ENCODE peak calls at places on chromosomes 4 and X, in ten cellular contexts. B, S, Q, O, D, X, J, W, E and A are unnamed samples.

GRCh38 chrX:110450050-110450449 is 91.4 kb downstream of the RTL9 start:
- DNase-seq in B (peak; percentile 17), S (peak; percentile 10), Q (no peak), O (peak; percentile 59), D (peak; percentile 73), X (peak; percentile 85), J (peak; percentile 78), W (peak; percentile 86), E (no peak), A (peak; percentile 84)

GRCh38 chr4:119284876-119285611 is 36.9 kb downstream of the FABP2 start:
- DNase-seq in B (no peak), S (no peak), Q (no peak), O (no peak), D (no peak), X (no peak), J (no peak), W (no peak), E (no peak), A (no peak)

GRCh38 chr4:179671609-179672008 is 2229.4 kb upstream of the AGA start:
- DNase-seq in B (no peak), S (no peak), Q (no peak), O (no peak), D (no peak), X (no peak), J (no peak), W (no peak), E (no peak), A (no peak)

GRCh38 chr4:142519342-142519741 is 326.8 kb downstream of the INPP4B start:
- DNase-seq in B (no peak), S (no peak), Q (no peak), O (no peak), D (no peak), X (no peak), J (no peak), W (no peak), E (no peak), A (no peak)

GRCh38 chrX:147838465-147839131 is 73.1 kb upstream of the FMR1 start:
- DNase-seq in B (no peak), S (no peak), Q (no peak), O (no peak), D (no peak), X (no peak), J (no peak), W (no peak), E (no peak), A (no peak)

GRCh38 chrX:96703816-96704215 is 19.2 kb downstream of the DIAPH2 start:
- DNase-seq in B (no peak), S (no peak), Q (no peak), O (no peak), D (no peak), X (no peak), J (no peak), W (no peak), E (no peak), A (no peak)

GRCh38 chr4:169404959-169405358 is 134.2 kb upstream of the SH3RF1 start:
- DNase-seq in B (no peak), S (no peak), Q (no peak), O (no peak), D (no peak), X (no peak), J (no peak), W (no peak), E (no peak), A (no peak)

GRCh38 chrX:31658360-31658759 is 586.5 kb upstream of the FTHL17 start:
- DNase-seq in B (no peak), S (no peak), Q (no peak), O (peak; percentile 2), D (no peak), X (no peak), J (no peak), W (no peak), E (no peak), A (no peak)

GRCh38 chr4:168615294-168615693 is 118.4 kb downstream of the PALLD start:
- DNase-seq in B (no peak), S (no peak), Q (no peak), O (no peak), D (no peak), X (no peak), J (no peak), W (no peak), E (no peak), A (no peak)

GRCh38 chrX:25175743-25176142 is 160.0 kb upstream of the ARX start:
- DNase-seq in B (no peak), S (no peak), Q (no peak), O (no peak), D (no peak), X (no peak), J (no peak), W (no peak), E (no peak), A (no peak)

GRCh38 chr4:67087897-67088296 is 457.4 kb downstream of the CENPC start:
- DNase-seq in B (no peak), S (no peak), Q (peak; percentile 21), O (no peak), D (no peak), X (peak; percentile 35), J (peak; percentile 56), W (peak; percentile 79), E (no peak), A (no peak)

GRCh38 chr4:10587697-10588096 is 96.9 kb downstream of the CLNK start:
- DNase-seq in B (no peak), S (peak; percentile 8), Q (no peak), O (no peak), D (no peak), X (no peak), J (no peak), W (no peak), E (no peak), A (no peak)

GRCh38 chr4:138761638-138762205 is 253.9 kb upstream of the NOCT start:
- DNase-seq in B (no peak), S (no peak), Q (no peak), O (no peak), D (no peak), X (no peak), J (no peak), W (no peak), E (no peak), A (no peak)

GRCh38 chr4:99847362-99847976 is 30.8 kb downstream of the DAPP1 start:
- DNase-seq in B (no peak), S (no peak), Q (peak; percentile 83), O (no peak), D (no peak), X (no peak), J (no peak), W (no peak), E (no peak), A (no peak)

GRCh38 chr4:176359590-176359989 is 39.8 kb downstream of the SPCS3 start:
- DNase-seq in B (no peak), S (no peak), Q (no peak), O (no peak), D (no peak), X (no peak), J (no peak), W (no peak), E (no peak), A (no peak)

GRCh38 chr4:108272566-108272965 is 103.8 kb upstream of the LEF1 start:
- DNase-seq in B (no peak), S (no peak), Q (no peak), O (no peak), D (no peak), X (no peak), J (no peak), W (no peak), E (no peak), A (no peak)

GRCh38 chr4:41814565-41814964 is 66.0 kb upstream of the PHOX2B start:
- DNase-seq in B (no peak), S (no peak), Q (no peak), O (no peak), D (no peak), X (peak; percentile 16), J (no peak), W (peak; percentile 26), E (no peak), A (peak; percentile 58)

GRCh38 chrX:118519411-118520205 is 24.0 kb downstream of the DOCK11 start:
- DNase-seq in B (no peak), S (no peak), Q (no peak), O (no peak), D (no peak), X (no peak), J (no peak), W (no peak), E (no peak), A (no peak)

GRCh38 chr4:78603384-78603783 is 51.8 kb downstream of the ANXA3 start:
- DNase-seq in B (no peak), S (no peak), Q (no peak), O (no peak), D (no peak), X (no peak), J (no peak), W (no peak), E (no peak), A (no peak)

GRCh38 chrX:68686684-68687045 is 39.2 kb downstream of the STARD8 start:
- DNase-seq in B (no peak), S (no peak), Q (no peak), O (no peak), D (peak; percentile 48), X (no peak), J (no peak), W (no peak), E (no peak), A (no peak)

GRCh38 chr4:5785806-5786680 is 75.0 kb downstream of the EVC start:
- DNase-seq in B (no peak), S (no peak), Q (no peak), O (no peak), D (no peak), X (no peak), J (no peak), W (no peak), E (no peak), A (no peak)

GRCh38 chr4:15355464-15355863 is 72.4 kb upstream of the C1QTNF7 start:
- DNase-seq in B (no peak), S (no peak), Q (no peak), O (no peak), D (no peak), X (no peak), J (no peak), W (no peak), E (no peak), A (no peak)

GRCh38 chr4:73704314-73705055 is 35.9 kb upstream of the CXCL8 start:
- DNase-seq in B (no peak), S (no peak), Q (no peak), O (no peak), D (peak; percentile 60), X (peak; percentile 83), J (no peak), W (peak; percentile 86), E (peak; percentile 69), A (no peak)

GRCh38 chrX:141469469-141469868 is 115.1 kb downstream of the SPANXA1 start:
- DNase-seq in B (no peak), S (no peak), Q (no peak), O (no peak), D (no peak), X (no peak), J (no peak), W (no peak), E (peak; percentile 7), A (no peak)

GRCh38 chrX:120022763-120023162 is 54.7 kb downstream of the RHOXF2B start:
- DNase-seq in B (no peak), S (no peak), Q (no peak), O (no peak), D (no peak), X (no peak), J (no peak), W (no peak), E (no peak), A (no peak)

GRCh38 chr4:7653510-7654414 is 219.0 kb upstream of the PSAPL1 start:
- DNase-seq in B (no peak), S (no peak), Q (no peak), O (no peak), D (no peak), X (no peak), J (no peak), W (peak; percentile 41), E (no peak), A (no peak)

GRCh38 chr4:22551550-22551949 is 35.7 kb upstream of the ADGRA3 start:
- DNase-seq in B (no peak), S (no peak), Q (no peak), O (no peak), D (no peak), X (no peak), J (no peak), W (no peak), E (no peak), A (no peak)

GRCh38 chr4:5024673-5025072 is 5.4 kb upstream of the CYTL1 start:
- DNase-seq in B (no peak), S (no peak), Q (no peak), O (no peak), D (no peak), X (no peak), J (no peak), W (no peak), E (no peak), A (no peak)